ENCODE peak calls at places on chromosomes 3 and 15, in seven cellular contexts. S is A172, Q is caudate nucleus, U is NCI-H774, G is iris pigment epithelial cell, F is LoVo, V is left ventricle myocardium superior. B is an unnamed sample.

GRCh38 chr15:87589134-87589533 is 667.4 kb downstream of the NTRK3 start:
- DNase-seq in S (no peak), Q (no peak), U (no peak), G (no peak), F (no peak), V (no peak), B (no peak)

GRCh38 chr3:45035441-45036301 is 9.6 kb downstream of the CLEC3B start:
- DNase-seq in S (no peak), Q (no peak), U (no peak), G (peak), F (no peak), V (peak), B (no peak)

GRCh38 chr3:115843206-115843605 is 219.9 kb downstream of the GAP43 start:
- DNase-seq in S (no peak), Q (no peak), U (peak), G (no peak), F (no peak), V (no peak), B (no peak)

GRCh38 chr3:48398701-48399386 is 26.8 kb downstream of the FBXW12 start:
- DNase-seq in S (no peak), Q (no peak), U (no peak), G (no peak), F (no peak), V (no peak), B (no peak)

GRCh38 chr3:134462236-134463059 is 23.3 kb downstream of the ANAPC13 start:
- DNase-seq in S (no peak), Q (no peak), U (no peak), G (peak), F (no peak), V (no peak), B (no peak)

GRCh38 chr15:99845009-99845408 is 111.8 kb upstream of the LYSMD4 start:
- DNase-seq in S (peak), Q (no peak), U (no peak), G (peak), F (no peak), V (no peak), B (no peak)

GRCh38 chr15:34241376-34242350 is 16.8 kb downstream of the EMC4 start:
- DNase-seq in S (peak), Q (no peak), U (no peak), G (peak), F (peak), V (no peak), B (peak)

GRCh38 chr3:139122612-139123011 is 77.9 kb upstream of the PRR23C start:
- DNase-seq in S (no peak), Q (no peak), U (no peak), G (no peak), F (no peak), V (no peak), B (no peak)

B was measured in SW480.